ENCODE peak calls at places on chromosomes 3 and 15, in four cellular contexts. O, C, D and S are unnamed samples.

GRCh38 chr3:69082805-69083204 is 1.9 kb upstream of the ARL6IP5 start:
- DNase-seq in O (no peak), C (peak), D (no peak), S (no peak)

GRCh38 chr3:6124875-6125274 is 736.0 kb upstream of the GRM7 start:
- DNase-seq in O (no peak), C (no peak), D (no peak), S (no peak)

GRCh38 chr3:9110802-9111201 is 138.6 kb downstream of the SRGAP3 start:
- DNase-seq in O (no peak), C (peak), D (no peak), S (peak)

GRCh38 chr15:33021806-33022389 is 172.6 kb downstream of the FMN1 start:
- DNase-seq in O (no peak), C (peak), D (no peak), S (peak)

GRCh38 chr3:39435006-39435748 is 28.7 kb downstream of the RPSA start:
- DNase-seq in O (no peak), C (no peak), D (no peak), S (no peak)

GRCh38 chr3:124764746-124765145 is 34.5 kb downstream of the UMPS start:
- DNase-seq in O (no peak), C (no peak), D (no peak), S (no peak)

GRCh38 chr15:78182821-78183220 is 33.7 kb downstream of the IDH3A start:
- DNase-seq in O (no peak), C (no peak), D (no peak), S (no peak)

GRCh38 chr3:150235799-150236198 is 172.3 kb upstream of the TSC22D2 start:
- DNase-seq in O (no peak), C (peak), D (no peak), S (peak)

GRCh38 chr3:175914785-175915184 is 1055.7 kb downstream of the NAALADL2 start:
- DNase-seq in O (no peak), C (no peak), D (no peak), S (no peak)

GRCh38 chr15:63344737-63345390 is 36.8 kb downstream of the CA12 start:
- DNase-seq in O (no peak), C (peak), D (no peak), S (no peak)

GRCh38 chr3:10437272-10437994 is 68.0 kb downstream of the ATP2B2 start:
- DNase-seq in O (no peak), C (peak), D (no peak), S (peak)

GRCh38 chr3:189950258-189950657 is 170.4 kb downstream of the P3H2 start:
- DNase-seq in O (no peak), C (no peak), D (no peak), S (no peak)

GRCh38 chr15:44082558-44083151 is 112.4 kb downstream of the FRMD5 start:
- DNase-seq in O (no peak), C (no peak), D (no peak), S (no peak)

GRCh38 chr3:126481808-126482502 is 6.3 kb upstream of the ZXDC start:
- DNase-seq in O (peak), C (peak), D (peak), S (peak)

GRCh38 chr3:36227982-36228381 is 152.3 kb upstream of the STAC start:
- DNase-seq in O (no peak), C (no peak), D (no peak), S (no peak)

GRCh38 chr15:77784361-77785292 is 151.9 kb upstream of the LINGO1 start:
- DNase-seq in O (no peak), C (peak), D (no peak), S (peak)

GRCh38 chr15:70892912-70893560 is 410 bp downstream of the LRRC49 start:
- DNase-seq in O (no peak), C (peak), D (no peak), S (peak)

GRCh38 chr3:18008706-18009363 is 266.4 kb upstream of the TBC1D5 start:
- DNase-seq in O (no peak), C (no peak), D (no peak), S (no peak)

GRCh38 chr3:11692251-11692813 is 48.6 kb upstream of the VGLL4 start:
- DNase-seq in O (no peak), C (no peak), D (no peak), S (no peak)

GRCh38 chr3:30162579-30162978 is 443.8 kb upstream of the TGFBR2 start:
- DNase-seq in O (no peak), C (peak), D (no peak), S (peak)

GRCh38 chr3:80232760-80233159 is 465.0 kb upstream of the ROBO1 start:
- DNase-seq in O (no peak), C (no peak), D (no peak), S (peak)

GRCh38 chr15:98799991-98800390 is 151.7 kb downstream of the IGF1R start:
- DNase-seq in O (no peak), C (no peak), D (no peak), S (no peak)

GRCh38 chr3:46617941-46618340 is 5.6 kb downstream of the FAM240A start:
- DNase-seq in O (no peak), C (no peak), D (no peak), S (no peak)

GRCh38 chr15:42232606-42233005 is 24.5 kb upstream of the VPS39 start:
- DNase-seq in O (no peak), C (no peak), D (no peak), S (no peak)

GRCh38 chr15:63157891-63158431 is 684 bp upstream of the RPS27L start:
- DNase-seq in O (no peak), C (peak), D (peak), S (peak)

GRCh38 chr15:83436513-83437158 is 10.5 kb upstream of the SH3GL3 start:
- DNase-seq in O (no peak), C (peak), D (no peak), S (peak)

GRCh38 chr3:183123891-183124290 is 24.6 kb upstream of the MCCC1 start:
- DNase-seq in O (no peak), C (no peak), D (no peak), S (no peak)

GRCh38 chr15:93929375-93930094 is 301.8 kb upstream of the MCTP2 start:
- DNase-seq in O (no peak), C (peak), D (peak), S (peak)

GRCh38 chr3:162994165-162994564 is 1497.6 kb downstream of the OTOL1 start:
- DNase-seq in O (no peak), C (no peak), D (no peak), S (no peak)

GRCh38 chr3:114464548-114464947 is 170.7 kb downstream of the TIGIT start:
- DNase-seq in O (no peak), C (no peak), D (no peak), S (no peak)

GRCh38 chr3:172595648-172596393 is 72.6 kb upstream of the TNFSF10 start:
- DNase-seq in O (no peak), C (peak), D (no peak), S (no peak)

GRCh38 chr3:127590282-127590592 is 296 bp downstream of the TPRA1 start:
- DNase-seq in O (no peak), C (no peak), D (no peak), S (no peak)

GRCh38 chr15:66252411-66253295 is 897 bp downstream of the MEGF11 start:
- DNase-seq in O (peak), C (peak), D (peak), S (peak)

GRCh38 chr3:189304465-189305341 is 132.9 kb downstream of the TPRG1 start:
- DNase-seq in O (peak), C (peak), D (peak), S (peak)

GRCh38 chr3:183576487-183577107 is 21.1 kb upstream of the KLHL6 start:
- DNase-seq in O (no peak), C (no peak), D (no peak), S (no peak)

GRCh38 chr3:74021451-74021850 is 396.7 kb upstream of the PDZRN3 start:
- DNase-seq in O (no peak), C (no peak), D (no peak), S (no peak)